ENCODE peak calls at places on chromosome 17, in five cellular contexts. N is breast epithelium, C is Peyer's patch, Y is esophagus squamous epithelium, L is sigmoid colon. H is an unnamed sample.

GRCh38 chr17:58755577-58756245 is at the start of gene PPM1E:
- DNase-seq in Y (no peak), L (no peak), C (peak), N (no peak), H (no peak)

GRCh38 chr17:2996208-2996855 is 67.1 kb downstream of the OR1D5 start:
- DNase-seq in Y (no peak), N (no peak), C (no peak), L (peak), H (no peak)

GRCh38 chr17:78970834-78971763 is 8.6 kb downstream of the LGALS3BP start:
- DNase-seq in Y (peak), N (peak), C (peak), L (peak), H (no peak)

GRCh38 chr17:44438634-44439033 is 49.2 kb upstream of the ITGA2B start:
- DNase-seq in N (no peak), C (peak), Y (no peak), L (no peak), H (no peak)

GRCh38 chr17:29568331-29569244 is at the start of gene TP53I13:
- DNase-seq in C (peak), Y (peak), N (peak), L (peak), H (peak)

GRCh38 chr17:949623-950338 is 29.8 kb downstream of the NXN start:
- DNase-seq in Y (no peak), C (no peak), N (no peak), L (no peak), H (no peak)

GRCh38 chr17:68431661-68432071 is 25.6 kb downstream of the WIPI1 start:
- DNase-seq in Y (no peak), L (no peak), N (no peak), C (no peak), H (peak)

GRCh38 chr17:17143501-17143900 is 62.6 kb downstream of the PLD6 start:
- DNase-seq in Y (no peak), L (no peak), C (no peak), N (no peak), H (no peak)

GRCh38 chr17:73286863-73287296 is 24.9 kb downstream of the CDC42EP4 start:
- DNase-seq in L (no peak), Y (no peak), C (no peak), N (no peak), H (no peak)

GRCh38 chr17:50123649-50124349 is 6.2 kb downstream of the SAMD14 start:
- DNase-seq in Y (no peak), C (no peak), L (no peak), N (no peak), H (no peak)

GRCh38 chr17:9971991-9972390 is 66.9 kb upstream of the RCVRN start:
- DNase-seq in L (peak), C (peak), Y (no peak), N (no peak), H (no peak)

GRCh38 chr17:14935139-14935538 is 330.0 kb downstream of the PMP22 start:
- DNase-seq in L (no peak), Y (no peak), C (no peak), N (no peak), H (no peak)

GRCh38 chr17:62781356-62781755 is 26.8 kb downstream of the MARCHF10 start:
- DNase-seq in Y (no peak), C (no peak), N (no peak), L (no peak), H (no peak)

GRCh38 chr17:81342062-81342699 is 47.1 kb upstream of the SLC38A10 start:
- DNase-seq in N (no peak), C (no peak), L (no peak), Y (no peak), H (no peak)

DNA sequence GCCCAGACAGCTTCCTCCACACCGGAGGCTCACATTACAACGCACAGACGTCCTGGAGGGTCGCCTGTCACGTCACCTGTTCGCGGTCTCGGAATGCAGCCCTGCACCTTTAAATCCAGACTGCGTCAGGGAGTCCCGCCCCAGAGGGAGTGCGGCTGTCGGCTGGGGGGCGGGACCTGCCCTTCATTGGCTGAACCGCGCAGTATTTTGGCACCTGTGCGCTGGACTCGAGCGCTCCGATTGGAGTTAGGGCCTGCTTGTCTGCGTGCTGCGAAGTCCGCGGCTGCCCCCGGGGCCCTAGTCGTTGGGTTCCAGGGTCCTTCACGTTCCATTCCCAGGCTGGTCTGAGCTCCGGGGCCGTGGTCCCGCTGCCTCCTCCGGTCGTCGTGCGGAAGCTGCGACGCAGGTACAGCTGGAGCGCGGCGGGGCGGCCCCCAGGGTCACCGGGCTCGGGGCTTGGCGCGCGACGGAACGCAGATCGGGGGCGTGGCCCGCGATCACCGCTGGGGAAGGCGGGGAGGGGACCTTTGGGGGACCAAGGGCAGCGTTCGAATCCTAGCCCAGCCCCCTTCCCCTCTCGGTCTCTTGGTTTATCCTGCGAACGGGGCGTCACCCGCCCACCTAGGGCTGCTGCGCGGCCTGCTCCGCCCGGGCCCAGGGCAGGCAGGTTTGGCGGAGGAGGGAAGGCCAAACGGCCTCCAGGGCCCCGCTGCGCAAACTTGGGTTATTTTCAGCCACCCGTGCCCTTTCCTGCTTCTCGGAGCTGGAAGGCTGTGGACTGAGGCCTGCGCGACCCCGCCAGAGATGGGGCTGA is at the start of gene MIEF2:
- DNase-seq in N (peak), L (peak), Y (peak), C (peak), H (peak)
- TF ChIP-seq POLR2A in N (no peak), L (peak), Y (no peak), C (peak), H (no peak)

GRCh38 chr17:59827721-59828477 is 64.8 kb downstream of the TUBD1 start:
- DNase-seq in L (no peak), Y (no peak), C (peak), N (no peak), H (no peak)
- H3K4me3 ChIP-seq in L (no peak), Y (no peak), C (peak), N (no peak), H (no peak)

GRCh38 chr17:77325826-77326581 is 185.2 kb downstream of the SEC14L1 start:
- DNase-seq in C (peak), N (peak), L (peak), Y (no peak), H (peak)
- H3K27ac ChIP-seq in C (peak), N (peak), L (peak), Y (peak), H (peak)

DNA sequence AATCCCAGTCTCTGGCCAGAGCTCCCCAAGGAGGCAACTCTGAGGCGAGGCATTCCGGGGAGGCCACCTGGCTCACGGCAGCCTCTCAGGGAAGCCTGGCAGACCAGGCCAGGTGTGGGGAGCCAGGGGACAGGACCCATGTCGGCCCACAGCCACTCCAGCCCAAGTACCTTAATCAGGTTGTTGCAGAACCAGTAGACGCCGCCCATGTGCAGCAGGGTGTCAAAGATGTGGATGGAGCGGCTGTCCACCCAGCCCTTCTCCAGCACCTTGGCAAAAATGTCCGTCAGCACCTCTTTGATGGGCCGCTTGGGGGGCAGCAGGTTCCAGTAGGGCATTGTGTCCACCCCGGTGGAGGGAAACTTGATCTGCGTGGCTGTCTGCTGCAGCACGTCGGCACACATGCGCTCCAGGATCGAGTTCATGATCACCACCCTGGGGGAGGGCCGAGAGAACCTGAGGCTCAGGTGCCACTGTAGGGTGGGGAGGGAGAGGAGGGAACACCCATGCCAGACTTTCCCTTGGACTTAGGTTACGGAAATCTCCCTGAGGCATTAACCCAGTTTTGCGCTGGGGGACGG is 7.8 kb downstream of the CSF3 start:
- DNase-seq in C (no peak), L (no peak), N (no peak), Y (no peak), H (no peak)
- TF ChIP-seq POLR2A in C (no peak), L (no peak), N (no peak), Y (no peak), H (no peak)

H was measured in vagina.